ENCODE peak calls at places on chromosomes 12 and 14, in four cellular contexts. Y is fibroblast of lung, J is fibroblast of the aortic adventitia, Q is foreskin fibroblast. K is an unnamed sample.

GRCh38 chr12:104115587-104115975 is 22.4 kb downstream of the NFYB start:
- DNase-seq in Y (no peak), Q (peak), J (peak), K (no peak)

GRCh38 chr12:92784356-92784755 is 81.6 kb downstream of the PLEKHG7 start:
- DNase-seq in J (peak), Y (peak), Q (peak), K (peak)

GRCh38 chr14:51869426-51870113 is 9.2 kb downstream of the GNG2 start:
- DNase-seq in J (no peak), Q (no peak), Y (no peak), K (peak)

GRCh38 chr14:65791551-65791981 is 379.0 kb downstream of the FUT8 start:
- DNase-seq in Q (peak), J (peak), Y (no peak), K (peak)

GRCh38 chr12:69688021-69688420 is 11.1 kb downstream of the BEST3 start:
- DNase-seq in Y (no peak), J (peak), Q (peak), K (peak)

GRCh38 chr14:104967414-104968152 is 10.6 kb downstream of the AHNAK2 start:
- DNase-seq in Q (peak), J (peak), Y (peak), K (peak)

GRCh38 chr12:123713398-123714301 is 1.5 kb downstream of the ATP6V0A2 start:
- DNase-seq in Q (peak), J (peak), Y (no peak), K (peak)

GRCh38 chr14:81400852-81401251 is 728 bp upstream of the STON2 start:
- DNase-seq in Q (peak), Y (peak), J (peak), K (peak)

GRCh38 chr12:126114420-126114819 is 1049.2 kb downstream of the AACS start:
- DNase-seq in Q (no peak), J (no peak), Y (no peak), K (no peak)

GRCh38 chr14:20429801-20430669 is 5.9 kb downstream of the KLHL33 start:
- DNase-seq in Y (no peak), Q (no peak), J (no peak), K (no peak)

GRCh38 chr14:20422886-20423285 is 9.6 kb upstream of the TEP1 start:
- DNase-seq in Y (no peak), Q (no peak), J (no peak), K (no peak)

GRCh38 chr14:20427231-20428009 is 8.5 kb downstream of the KLHL33 start:
- DNase-seq in Y (peak), J (peak), Q (peak), K (peak)

GRCh38 chr14:20428010-20428365 is 8.0 kb downstream of the KLHL33 start:
- DNase-seq in J (no peak), Y (no peak), Q (no peak), K (no peak)

DNA sequence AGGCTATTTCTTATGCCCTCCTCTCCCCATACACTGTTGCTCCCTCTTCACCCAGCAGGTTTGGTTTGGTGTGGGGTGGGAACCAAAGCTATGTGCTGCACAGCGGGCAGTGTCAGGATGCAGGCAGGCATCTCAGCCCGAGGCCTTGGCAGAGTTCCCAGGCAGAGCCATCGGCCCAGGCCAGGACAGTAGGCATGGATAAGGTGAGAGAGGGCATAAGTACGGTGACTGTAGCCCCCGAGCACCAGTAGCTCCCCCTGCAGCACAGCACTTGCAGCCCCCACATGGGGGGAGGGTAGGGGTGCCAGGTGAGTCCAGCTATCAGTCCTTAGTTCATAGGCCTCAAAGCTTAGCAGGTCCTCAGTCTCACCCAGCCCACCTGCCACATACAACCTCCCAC is 7.2 kb downstream of the KLHL33 start:
- DNase-seq in Q (no peak), J (no peak), Y (no peak), K (no peak)
- H3K4me3 ChIP-seq in Q (no peak), J (no peak), Y (no peak), K (no peak)

GRCh38 chr14:77547512-77547911 is 48.9 kb upstream of the ISM2 start:
- DNase-seq in J (no peak), Y (no peak), Q (no peak), K (no peak)
- TF ChIP-seq CTCF in J (peak), Y (peak), Q (no peak), K (peak)

GRCh38 chr14:102491366-102491765 is 18.2 kb downstream of the ANKRD9 start:
- DNase-seq in Y (no peak), J (no peak), Q (no peak), K (no peak)

GRCh38 chr14:102490456-102490855 is 19.1 kb downstream of the ANKRD9 start:
- DNase-seq in Q (no peak), J (no peak), Y (no peak), K (no peak)

GRCh38 chr14:102492523-102492910 is 17.1 kb downstream of the ANKRD9 start:
- DNase-seq in Q (no peak), J (no peak), Y (no peak), K (no peak)

GRCh38 chr14:102493096-102493495 is 16.5 kb downstream of the ANKRD9 start:
- DNase-seq in J (no peak), Q (no peak), Y (no peak), K (no peak)

GRCh38 chr14:102491786-102492522 is 17.6 kb downstream of the ANKRD9 start:
- DNase-seq in Q (no peak), J (no peak), Y (no peak), K (no peak)
- H3K4me3 ChIP-seq in Q (no peak), J (no peak), Y (no peak), K (no peak)

GRCh38 chr12:66942741-66943465 is 264.0 kb upstream of the GRIP1 start:
- DNase-seq in J (no peak), Q (no peak), Y (no peak), K (no peak)
- TF ChIP-seq CTCF in J (no peak), Q (no peak), Y (no peak), K (no peak)

GRCh38 chr12:10214131-10214876 is 1.6 kb downstream of the GABARAPL1 start:
- DNase-seq in Q (peak), J (peak), Y (peak), K (peak)
- H3K4me3 ChIP-seq in Q (peak), J (peak), Y (peak), K (peak)

GRCh38 chr12:82019533-82019932 is 260.4 kb upstream of the PPFIA2 start:
- DNase-seq in J (peak), Y (no peak), Q (no peak), K (peak)
- TF ChIP-seq CTCF in J (peak), Y (no peak), Q (no peak), K (no peak)

K was measured in cardiac fibroblast.